ENCODE peak calls at places on chromosomes 16 and 17, in six cellular contexts. B, C, N, Y, P and X are unnamed samples.
A peak's percentile ranks its signal among the peaks of the same experiment; 100 is the strongest.

GRCh38 chr16:85365120-85365519 is 248.0 kb upstream of the GSE1 start:
- DNase-seq in B (no peak), P (no peak), N (no peak), C (no peak), Y (no peak), X (no peak)

GRCh38 chr17:72976971-72977767 is 115.3 kb downstream of the SLC39A11 start:
- DNase-seq in P (peak; percentile 88), B (peak; percentile 65), Y (peak; percentile 40), C (no peak), N (peak; percentile 68), X (no peak)

GRCh38 chr17:2435852-2436251 is 35.0 kb upstream of the MNT start:
- DNase-seq in P (peak; percentile 56), B (no peak), N (no peak), Y (no peak), C (no peak), X (no peak)

GRCh38 chr17:7716901-7717755 is at the start of gene DNAH2:
- DNase-seq in C (peak; percentile 86), P (peak; percentile 89), Y (peak; percentile 78), N (peak; percentile 82), B (peak; percentile 77), X (peak; percentile 65)

GRCh38 chr16:58339452-58339938 is 44.7 kb upstream of the PRSS54 start:
- DNase-seq in C (no peak), N (no peak), Y (no peak), P (peak; percentile 99), B (peak; percentile 11), X (no peak)

GRCh38 chr17:78322858-78323455 is 36.9 kb downstream of the SOCS3 start:
- DNase-seq in B (no peak), Y (peak; percentile 80), C (no peak), P (no peak), N (no peak), X (no peak)

GRCh38 chr16:50671644-50672260 is 9.4 kb downstream of the SNX20 start:
- DNase-seq in C (no peak), N (no peak), Y (no peak), P (no peak), B (peak; percentile 59), X (peak; percentile 7)

GRCh38 chr17:78383725-78384471 is 5.4 kb downstream of the PGS1 start:
- DNase-seq in C (no peak), N (peak; percentile 97), B (no peak), Y (peak; percentile 71), P (peak; percentile 83), X (no peak)

GRCh38 chr17:79097226-79098055 is 22.8 kb downstream of the ENGASE start:
- DNase-seq in C (no peak), B (no peak), Y (no peak), P (no peak), N (no peak), X (no peak)

GRCh38 chr17:29705352-29705751 is 82.6 kb upstream of the CORO6 start:
- DNase-seq in B (no peak), N (no peak), C (no peak), Y (no peak), P (no peak), X (no peak)

GRCh38 chr17:74446551-74447500 is 14.9 kb downstream of the GPRC5C start:
- DNase-seq in P (no peak), C (peak; percentile 67), Y (peak; percentile 76), B (no peak), N (no peak), X (no peak)

GRCh38 chr17:13888043-13888442 is 181.3 kb upstream of the COX10 start:
- DNase-seq in B (no peak), C (no peak), N (no peak), P (peak; percentile 34), Y (no peak), X (no peak)

GRCh38 chr16:87840462-87840978 is 28.8 kb downstream of the SLC7A5 start:
- DNase-seq in C (no peak), Y (no peak), N (no peak), P (no peak), B (no peak), X (no peak)

GRCh38 chr17:58520843-58521430 is 6.5 kb upstream of the MTMR4 start:
- DNase-seq in N (no peak), P (peak; percentile 37), B (peak; percentile 6), Y (no peak), C (no peak), X (no peak)